ENCODE peak calls at places on chromosomes 2 and 18, in four cellular contexts. B is lower lobe of right lung, Z is heart left ventricle, R is upper lobe of right lung. T is an unnamed sample.

GRCh38 chr18:4589056-4589800 is 134.1 kb upstream of the DLGAP1 start:
- DNase-seq in B (no peak), Z (no peak), R (no peak), T (no peak)

GRCh38 chr2:71100195-71100964 is 29.6 kb downstream of the MCEE start:
- DNase-seq in B (peak), Z (no peak), R (peak), T (peak)

GRCh38 chr2:46831037-46831868 is 84.4 kb downstream of the MCFD2 start:
- DNase-seq in B (no peak), Z (no peak), R (peak), T (no peak)

GRCh38 chr18:5476961-5477800 is 66.6 kb downstream of the EPB41L3 start:
- DNase-seq in B (no peak), Z (no peak), R (no peak), T (no peak)

GRCh38 chr2:11899264-11899818 is 152.9 kb downstream of the LPIN1 start:
- DNase-seq in B (no peak), Z (no peak), R (no peak), T (peak)

GRCh38 chr2:43033466-43034241 is 192.8 kb downstream of the ZFP36L2 start:
- DNase-seq in B (no peak), Z (no peak), R (peak), T (no peak)

GRCh38 chr2:28382755-28383154 is 9.9 kb upstream of the FOSL2 start:
- DNase-seq in B (no peak), Z (no peak), R (peak), T (no peak)

GRCh38 chr18:31497711-31498449 is at the start of gene DSG2:
- DNase-seq in B (peak), Z (peak), R (peak), T (peak)

GRCh38 chr2:16201876-16202642 is 261.7 kb downstream of the MYCN start:
- DNase-seq in B (no peak), Z (no peak), R (no peak), T (no peak)

GRCh38 chr2:168751104-168751768 is 51.2 kb upstream of the NOSTRIN start:
- DNase-seq in B (no peak), Z (no peak), R (no peak), T (no peak)

GRCh38 chr2:18445412-18446320 is 114.8 kb downstream of the RDH14 start:
- DNase-seq in B (no peak), Z (no peak), R (no peak), T (no peak)

GRCh38 chr2:26346454-26347053 is at the start of gene ADGRF3:
- DNase-seq in B (peak), Z (peak), R (peak), T (no peak)

DNA sequence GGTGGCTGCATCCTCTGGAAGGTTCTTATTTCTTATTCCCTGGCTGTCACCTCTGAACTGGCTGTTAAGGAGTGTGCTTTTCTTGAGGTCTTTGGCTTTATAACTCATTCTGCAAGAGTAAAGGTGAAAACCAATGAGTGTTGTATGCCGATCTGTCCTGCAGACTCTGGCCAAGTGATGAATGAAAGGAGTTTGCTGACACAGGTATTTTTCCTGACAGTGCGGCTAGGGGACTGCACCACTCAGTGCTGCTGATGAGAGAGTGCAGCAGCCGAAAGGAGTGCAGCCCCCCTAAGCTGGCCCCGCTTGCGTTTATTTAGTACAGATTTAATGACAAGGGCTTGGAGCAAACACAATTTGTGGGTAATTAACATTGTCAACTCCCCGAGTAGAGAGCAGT is 41.8 kb downstream of the RAB6D start:
- DNase-seq in B (no peak), Z (no peak), R (no peak), T (no peak)
- TF ChIP-seq CTCF in B (no peak), Z (no peak), R (no peak), T (no peak)

GRCh38 chr2:65364986-65365733 is 67.2 kb downstream of the SPRED2 start:
- DNase-seq in B (no peak), Z (no peak), R (no peak), T (no peak)

GRCh38 chr2:65368464-65368863 is 63.9 kb downstream of the SPRED2 start:
- DNase-seq in B (no peak), Z (no peak), R (no peak), T (no peak)

GRCh38 chr2:65369574-65369973 is 62.8 kb downstream of the SPRED2 start:
- DNase-seq in B (no peak), Z (no peak), R (no peak), T (no peak)

GRCh38 chr2:65366595-65367125 is 65.7 kb downstream of the SPRED2 start:
- DNase-seq in B (no peak), Z (no peak), R (no peak), T (peak)

GRCh38 chr2:65367517-65367916 is 64.9 kb downstream of the SPRED2 start:
- DNase-seq in B (no peak), Z (no peak), R (no peak), T (peak)
- H3K27ac ChIP-seq in B (peak), Z (no peak), R (no peak), T (peak)

DNA sequence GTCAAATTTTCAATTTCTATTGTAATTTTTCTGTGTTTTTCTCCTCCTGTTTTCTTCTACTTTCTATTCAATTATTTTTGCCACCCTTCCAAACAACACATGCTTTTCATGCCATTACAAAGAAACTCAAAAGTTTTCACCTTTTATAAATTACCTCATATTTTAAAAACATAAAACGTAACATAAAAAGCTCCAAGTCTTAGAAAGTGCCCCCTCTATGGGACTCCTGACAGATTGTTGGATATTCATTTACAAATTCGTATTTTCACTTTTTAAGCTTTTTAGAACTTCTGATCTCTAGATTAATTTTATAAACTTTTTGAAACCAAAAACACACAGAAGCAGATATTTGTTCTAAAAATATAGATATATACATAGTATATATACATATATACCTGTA is 1.6 kb downstream of the COL5A2 start:
- DNase-seq in B (no peak), Z (no peak), R (no peak), T (peak)
- TF ChIP-seq CTCF in B (no peak), Z (peak), R (peak), T (peak)

DNA sequence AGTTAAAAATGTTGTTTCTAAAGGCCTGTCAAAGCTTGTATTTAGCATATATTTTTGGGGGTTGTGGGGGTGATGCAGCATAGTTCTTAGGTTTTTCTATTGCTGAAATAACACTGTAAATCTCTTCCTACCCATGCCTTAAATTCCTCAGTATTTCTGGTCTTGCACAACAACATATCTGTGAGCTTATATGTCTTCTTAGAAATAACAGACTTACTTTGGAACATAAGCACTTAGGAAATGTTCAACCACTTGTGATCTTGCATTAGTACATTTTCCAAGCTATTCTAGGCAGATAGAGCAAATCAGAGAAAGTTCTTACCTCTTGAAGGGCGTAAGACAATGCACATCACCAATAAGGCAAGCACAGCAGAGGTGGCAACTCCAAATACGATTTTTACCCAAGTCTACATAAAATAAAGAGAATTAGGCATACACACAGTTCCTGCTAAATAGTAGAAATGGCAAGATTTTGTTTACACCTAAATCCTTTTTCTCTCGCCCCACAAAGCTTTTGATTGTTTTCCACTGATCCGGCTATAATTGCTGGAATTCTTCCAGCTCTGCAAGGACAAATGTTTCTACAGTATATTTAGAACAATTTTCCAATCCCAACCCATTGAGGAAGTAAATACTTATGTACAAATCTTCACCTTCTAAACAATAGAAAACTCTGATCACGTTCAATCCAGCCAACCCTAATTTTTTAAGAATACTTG is 500 bp downstream of the FAP start:
- DNase-seq in B (no peak), Z (no peak), R (no peak), T (no peak)
- H3K27ac ChIP-seq in B (no peak), Z (peak), R (peak), T (no peak)

GRCh38 chr2:54332386-54332785 is 76.4 kb upstream of the TSPYL6 start:
- DNase-seq in B (no peak), Z (no peak), R (no peak), T (no peak)

GRCh38 chr2:54330226-54331094 is 74.4 kb upstream of the TSPYL6 start:
- DNase-seq in B (peak), Z (peak), R (peak), T (peak)

GRCh38 chr2:54325148-54325547 is 69.1 kb upstream of the TSPYL6 start:
- DNase-seq in B (no peak), Z (no peak), R (no peak), T (no peak)

GRCh38 chr2:54331095-54331835 is 75.2 kb upstream of the TSPYL6 start:
- DNase-seq in B (no peak), Z (no peak), R (no peak), T (no peak)

DNA sequence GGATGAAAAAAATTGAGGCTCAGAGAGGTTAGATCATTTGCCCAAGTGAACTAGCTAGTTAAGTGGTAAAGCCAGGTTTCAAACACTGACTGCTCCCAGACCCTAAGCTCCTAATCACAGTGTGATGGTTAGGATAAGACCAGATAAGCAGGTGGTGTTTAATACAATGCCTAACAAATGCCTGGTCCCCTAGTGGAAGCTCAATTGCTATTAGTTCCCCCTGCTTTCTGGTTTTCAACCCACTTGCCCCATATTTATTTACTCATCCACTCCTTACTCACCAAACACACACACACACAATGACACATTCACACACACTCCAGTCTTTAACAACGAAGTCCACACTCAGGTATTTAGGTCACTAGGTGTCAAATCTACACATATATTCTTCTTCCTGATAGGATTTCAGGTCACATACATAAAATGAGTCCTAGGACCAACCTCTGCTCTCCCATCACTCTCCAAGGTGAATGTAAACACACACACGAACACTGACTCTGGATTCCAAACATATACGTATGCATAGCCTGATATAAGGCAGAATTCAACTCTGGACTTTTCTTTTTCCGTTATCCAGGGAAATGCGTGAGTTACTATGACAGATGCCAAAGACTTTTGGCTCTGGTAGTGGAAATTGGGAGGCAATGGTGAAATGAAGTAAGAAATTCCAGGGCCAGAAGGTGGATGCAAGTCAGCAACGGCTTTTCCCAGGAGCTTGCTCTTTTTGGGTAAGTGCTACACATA is 73.6 kb upstream of the TSPYL6 start:
- DNase-seq in B (no peak), Z (no peak), R (no peak), T (no peak)
- TF ChIP-seq CTCF in B (no peak), Z (no peak), R (no peak), T (no peak)